ENCODE peak calls at places on chromosomes 2 and 18, in nine cellular contexts. V, P, I, D, N, W, J, H and M are unnamed samples.

GRCh38 chr2:241074065-241074818 is 27.8 kb downstream of the MTERF4 start:
- DNase-seq in V (no peak), P (no peak), I (no peak), D (no peak), N (no peak), W (no peak), J (no peak), H (no peak), M (no peak)

GRCh38 chr2:71933467-71934319 is 214.0 kb downstream of the CYP26B1 start:
- DNase-seq in V (no peak), P (peak), I (peak), D (no peak), N (no peak), W (peak), J (no peak), H (no peak), M (no peak)

GRCh38 chr2:146579154-146579930 is 1265.5 kb upstream of the ACVR2A start:
- DNase-seq in V (peak), P (peak), I (peak), D (no peak), N (peak), W (peak), J (no peak), H (no peak), M (no peak)

GRCh38 chr2:120546077-120546864 is 189.4 kb upstream of the GLI2 start:
- DNase-seq in V (peak), P (peak), I (peak), D (peak), N (no peak), W (peak), J (no peak), H (no peak), M (peak)

GRCh38 chr18:50981381-50981780 is 13.5 kb downstream of the ELAC1 start:
- DNase-seq in V (no peak), P (no peak), I (peak), D (no peak), N (no peak), W (no peak), J (no peak), H (no peak), M (peak)

GRCh38 chr2:192354512-192355244 is 159.9 kb upstream of the TMEFF2 start:
- DNase-seq in V (no peak), P (no peak), I (no peak), D (no peak), N (no peak), W (no peak), J (no peak), H (no peak), M (no peak)

GRCh38 chr2:74219846-74220486 is 21.6 kb downstream of the MTHFD2 start:
- DNase-seq in V (no peak), P (no peak), I (no peak), D (no peak), N (no peak), W (no peak), J (no peak), H (no peak), M (no peak)

GRCh38 chr2:44964704-44965343 is 23.3 kb downstream of the SIX3 start:
- DNase-seq in V (no peak), P (peak), I (no peak), D (no peak), N (no peak), W (peak), J (no peak), H (no peak), M (no peak)

GRCh38 chr2:55482186-55482945 is 37.2 kb upstream of the CFAP36 start:
- DNase-seq in V (no peak), P (peak), I (peak), D (no peak), N (peak), W (peak), J (no peak), H (peak), M (no peak)

GRCh38 chr18:73365018-73365417 is 497.2 kb upstream of the NETO1 start:
- DNase-seq in V (peak), P (peak), I (peak), D (no peak), N (no peak), W (peak), J (no peak), H (peak), M (no peak)

GRCh38 chr2:37588316-37588777 is 83.1 kb downstream of the CDC42EP3 start:
- DNase-seq in V (no peak), P (peak), I (no peak), D (no peak), N (peak), W (peak), J (no peak), H (no peak), M (no peak)

GRCh38 chr2:118221952-118222594 is 133.8 kb downstream of the INSIG2 start:
- DNase-seq in V (peak), P (peak), I (peak), D (no peak), N (peak), W (peak), J (peak), H (peak), M (peak)

GRCh38 chr18:23523429-23524212 is 20.3 kb downstream of the RMC1 start:
- DNase-seq in V (no peak), P (peak), I (peak), D (no peak), N (no peak), W (peak), J (no peak), H (no peak), M (no peak)

GRCh38 chr18:79904357-79905147 is 46.9 kb downstream of the SLC66A2 start:
- DNase-seq in V (no peak), P (no peak), I (no peak), D (no peak), N (no peak), W (no peak), J (no peak), H (no peak), M (no peak)

GRCh38 chr2:53610260-53610659 is 157.3 kb upstream of the CHAC2 start:
- DNase-seq in V (no peak), P (no peak), I (no peak), D (no peak), N (no peak), W (no peak), J (no peak), H (no peak), M (no peak)

GRCh38 chr2:25929789-25930473 is 51.6 kb upstream of the ASXL2 start:
- DNase-seq in V (no peak), P (no peak), I (no peak), D (no peak), N (no peak), W (no peak), J (no peak), H (no peak), M (no peak)

GRCh38 chr2:221075203-221075602 is 496.9 kb downstream of the EPHA4 start:
- DNase-seq in V (peak), P (peak), I (peak), D (no peak), N (peak), W (no peak), J (no peak), H (no peak), M (peak)

GRCh38 chr2:69483696-69484095 is 46.5 kb upstream of the NFU1 start:
- DNase-seq in V (no peak), P (no peak), I (no peak), D (no peak), N (peak), W (no peak), J (no peak), H (no peak), M (no peak)

GRCh38 chr2:45715601-45716379 is 64.3 kb downstream of the PRKCE start:
- DNase-seq in V (no peak), P (no peak), I (no peak), D (no peak), N (no peak), W (no peak), J (no peak), H (no peak), M (no peak)

GRCh38 chr18:57432118-57432517 is 3.1 kb upstream of the ONECUT2 start:
- DNase-seq in V (no peak), P (no peak), I (no peak), D (no peak), N (no peak), W (no peak), J (no peak), H (no peak), M (no peak)
- H3K4me3 ChIP-seq in V (no peak), P (no peak), I (no peak), D (no peak), N (no peak), W (no peak), J (no peak), H (no peak), M (no peak)

GRCh38 chr18:32550958-32551357 is 80.3 kb upstream of the GAREM1 start:
- DNase-seq in V (no peak), P (peak), I (no peak), D (no peak), N (no peak), W (no peak), J (no peak), H (no peak), M (no peak)
- TF ChIP-seq CTCF in V (peak), P (no peak), I (no peak), D (no peak), N (no peak), W (no peak), J (no peak), H (no peak), M (no peak)

DNA sequence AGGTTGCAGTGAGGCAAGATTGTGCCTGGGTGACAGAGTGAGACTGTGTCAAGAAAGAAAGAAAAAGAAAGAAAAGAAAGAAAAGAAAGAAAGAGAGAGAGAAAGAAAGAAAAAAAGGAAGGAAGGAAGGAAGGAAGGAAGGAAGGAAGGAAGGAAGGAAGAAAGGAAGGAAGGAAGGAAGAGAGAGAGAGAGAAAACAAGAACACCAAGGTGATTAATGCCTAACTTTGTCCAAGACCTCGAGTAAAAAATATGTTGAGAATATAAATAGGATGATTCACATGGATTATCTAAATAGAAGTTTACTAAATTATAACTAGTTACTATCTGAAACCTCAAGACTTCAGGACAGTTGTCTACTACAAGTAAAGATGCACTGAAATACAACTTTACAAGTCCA is 7.2 kb downstream of the PECR start:
- DNase-seq in V (no peak), P (no peak), I (no peak), D (no peak), N (no peak), W (no peak), J (no peak), H (no peak), M (no peak)
- H3K4me3 ChIP-seq in V (no peak), P (no peak), I (no peak), D (no peak), N (no peak), W (no peak), J (no peak), H (no peak), M (no peak)

GRCh38 chr2:190550137-190550536 is 15.6 kb upstream of the NEMP2 start:
- DNase-seq in V (no peak), P (no peak), I (no peak), D (no peak), N (no peak), W (no peak), J (no peak), H (no peak), M (no peak)
- TF ChIP-seq CTCF in V (no peak), P (no peak), I (no peak), D (no peak), N (no peak), W (no peak), J (no peak), H (no peak), M (no peak)

GRCh38 chr2:27772804-27773203 is 1.3 kb downstream of the MRPL33 start:
- DNase-seq in V (no peak), P (no peak), I (no peak), D (no peak), N (peak), W (no peak), J (no peak), H (no peak), M (no peak)
- H3K4me3 ChIP-seq in V (peak), P (peak), I (peak), D (peak), N (peak), W (peak), J (peak), H (peak), M (peak)